ENCODE peak calls at places on chromosomes 12 and 14, in four cellular contexts. M is mesendoderm, E is H9, Z is H1. G is an unnamed sample.
A peak's percentile ranks its signal among the peaks of the same experiment; 100 is the strongest.

GRCh38 chr12:67354322-67354721 is 85.2 kb downstream of the CAND1 start:
- DNase-seq in Z (no peak), E (no peak), M (no peak), G (peak; percentile 15)

GRCh38 chr12:54018608-54018984 is 9.6 kb upstream of the HOXC6 start:
- DNase-seq in Z (no peak), M (no peak), E (no peak), G (no peak)

GRCh38 chr12:133080051-133080618 is 588 bp upstream of the ZNF140 start:
- DNase-seq in Z (peak; percentile 99), M (peak; percentile 100), E (peak; percentile 100), G (peak; percentile 99)

GRCh38 chr12:6758511-6758910 is 5.6 kb upstream of the MLF2 start:
- DNase-seq in Z (no peak), E (no peak), M (peak; percentile 39), G (no peak)

GRCh38 chr12:3218150-3218845 is 141.1 kb downstream of the TSPAN9 start:
- DNase-seq in E (no peak), M (no peak), Z (no peak), G (peak; percentile 78)

GRCh38 chr12:46944104-46944503 is 118.3 kb upstream of the SLC38A4 start:
- DNase-seq in Z (no peak), M (no peak), E (no peak), G (peak; percentile 82)

GRCh38 chr12:65779091-65779642 is 45.1 kb upstream of the HMGA2 start:
- DNase-seq in Z (no peak), E (no peak), M (peak; percentile 88), G (peak; percentile 61)

GRCh38 chr12:15152456-15152855 is 68.8 kb downstream of the RERG start:
- DNase-seq in E (no peak), M (no peak), Z (no peak), G (no peak)

GRCh38 chr14:105944632-105945610 is 418.5 kb downstream of the TMEM121 start:
- DNase-seq in Z (no peak), M (no peak), E (no peak), G (no peak)

GRCh38 chr12:57046947-57047890 is 2.7 kb downstream of the MYO1A start:
- DNase-seq in M (no peak), Z (no peak), E (no peak), G (no peak)

GRCh38 chr14:75147423-75148071 is 20.7 kb upstream of the NEK9 start:
- DNase-seq in M (peak; percentile 98), Z (no peak), E (peak; percentile 75), G (peak; percentile 72)

GRCh38 chr12:63149884-63150254 is 1.1 kb downstream of the AVPR1A start:
- DNase-seq in E (no peak), Z (no peak), M (no peak), G (no peak)

GRCh38 chr14:100532154-100532915 is 54.9 kb downstream of the BEGAIN start:
- DNase-seq in M (no peak), Z (no peak), E (peak; percentile 18), G (peak; percentile 13)

GRCh38 chr14:60561845-60562746 is 53.1 kb downstream of the SIX6 start:
- DNase-seq in Z (peak; percentile 53), M (peak; percentile 91), E (peak; percentile 83), G (peak; percentile 82)

GRCh38 chr12:80269953-80270552 is 170.7 kb downstream of the OTOGL start:
- DNase-seq in M (peak; percentile 54), E (no peak), Z (no peak), G (peak; percentile 60)

GRCh38 chr14:58129208-58129607 is 22.8 kb downstream of the ARMH4 start:
- DNase-seq in E (no peak), M (no peak), Z (no peak), G (no peak)

GRCh38 chr14:89534896-89535615 is 118.0 kb upstream of the FOXN3 start:
- DNase-seq in E (no peak), Z (no peak), M (no peak), G (peak; percentile 72)

GRCh38 chr14:61147898-61148549 is 133.1 kb downstream of the TMEM30B start:
- DNase-seq in M (no peak), Z (no peak), E (no peak), G (peak; percentile 100)

GRCh38 chr14:34301107-34301734 is 160.8 kb downstream of the SPTSSA start:
- DNase-seq in E (no peak), M (peak; percentile 66), Z (no peak), G (peak; percentile 12)

GRCh38 chr14:41393512-41393911 is 213.2 kb upstream of the LRFN5 start:
- DNase-seq in Z (no peak), E (no peak), M (no peak), G (no peak)

GRCh38 chr12:53229454-53229853 is 2.6 kb downstream of the RARG start:
- DNase-seq in E (peak; percentile 25), Z (no peak), M (no peak), G (no peak)

GRCh38 chr14:103016071-103016470 is 41.3 kb downstream of the CDC42BPB start:
- DNase-seq in E (peak; percentile 25), Z (no peak), M (no peak), G (no peak)

GRCh38 chr12:61072717-61073116 is 1187.5 kb upstream of the USP15 start:
- DNase-seq in Z (no peak), E (no peak), M (no peak), G (no peak)

GRCh38 chr12:124720019-124720686 is 143.5 kb downstream of the SCARB1 start:
- DNase-seq in M (no peak), Z (no peak), E (no peak), G (peak; percentile 82)

GRCh38 chr14:65330416-65330815 is 82.1 kb upstream of the FUT8 start:
- DNase-seq in E (no peak), Z (no peak), M (no peak), G (no peak)

GRCh38 chr14:51652168-51653095 is 722 bp downstream of the FRMD6 start:
- DNase-seq in E (peak; percentile 49), M (peak; percentile 50), Z (no peak), G (no peak)

GRCh38 chr14:68761391-68761790 is 31.5 kb downstream of the ZFP36L1 start:
- DNase-seq in M (no peak), E (no peak), Z (no peak), G (no peak)

GRCh38 chr12:11534064-11534463 is 115.4 kb upstream of the ETV6 start:
- DNase-seq in M (no peak), E (no peak), Z (no peak), G (no peak)

GRCh38 chr12:4580165-4580773 is 18.3 kb downstream of the DYRK4 start:
- DNase-seq in E (no peak), Z (no peak), M (no peak), G (no peak)

GRCh38 chr14:64507376-64508156 is 3.0 kb downstream of the ZBTB1 start:
- DNase-seq in Z (no peak), E (no peak), M (peak; percentile 32), G (peak; percentile 58)

GRCh38 chr14:92039073-92039719 is 663 bp downstream of the TRIP11 start:
- DNase-seq in M (peak; percentile 98), E (peak; percentile 95), Z (peak; percentile 83), G (peak; percentile 70)

GRCh38 chr14:74938873-74939495 is 15.9 kb upstream of the RPS6KL1 start:
- DNase-seq in M (no peak), E (no peak), Z (no peak), G (no peak)

GRCh38 chr14:80805136-80805535 is 136.4 kb downstream of the CEP128 start:
- DNase-seq in M (no peak), Z (no peak), E (no peak), G (peak; percentile 83)

GRCh38 chr12:60630796-60631195 is 1035.0 kb downstream of the SLC16A7 start:
- DNase-seq in M (no peak), Z (no peak), E (no peak), G (no peak)

GRCh38 chr14:94839346-94839745 is 69.4 kb upstream of the GSC start:
- DNase-seq in Z (no peak), E (no peak), M (no peak), G (no peak)
- H3K23ac ChIP-seq in Z (no peak overlapping the region), E (no peak overlapping the region), M (no peak overlapping the region), G (no peak overlapping the region)

GRCh38 chr12:1620093-1620492 is 8.9 kb upstream of the WNT5B start:
- DNase-seq in E (no peak), M (no peak), Z (no peak), G (no peak)

GRCh38 chr12:1619599-1619998 is 9.4 kb upstream of the WNT5B start:
- DNase-seq in E (no peak), Z (no peak), M (no peak), G (no peak)

GRCh38 chr12:1616233-1617066 is 12.6 kb upstream of the WNT5B start:
- DNase-seq in E (no peak), M (no peak), Z (no peak), G (no peak)

GRCh38 chr12:1614360-1614759 is 14.7 kb upstream of the WNT5B start:
- DNase-seq in E (no peak), Z (no peak), M (no peak), G (no peak)

DNA sequence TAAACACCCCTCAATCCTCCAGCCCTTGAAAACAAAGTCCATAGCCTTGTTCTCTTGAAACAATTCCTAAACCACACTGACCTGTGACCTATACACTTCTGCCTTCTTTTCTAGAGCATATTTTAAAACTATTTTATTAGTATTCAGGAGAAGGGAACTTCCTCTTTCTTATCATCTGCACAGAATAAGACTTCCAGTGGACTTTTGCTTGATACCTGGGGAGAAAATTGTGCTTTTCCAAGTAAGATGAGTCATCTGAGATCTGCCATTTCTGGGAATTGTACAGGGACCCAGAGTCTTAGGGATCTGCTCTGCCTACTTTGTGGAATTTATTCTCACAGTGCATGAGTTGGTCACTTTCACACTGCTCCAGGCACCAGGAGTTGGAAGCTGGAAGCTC is 10.5 kb upstream of the WNT5B start:
- DNase-seq in E (no peak), M (no peak), Z (no peak), G (peak; percentile 26)
- H3K56ac ChIP-seq in E (no peak overlapping the region), M (no peak overlapping the region), Z (no peak overlapping the region), G (no peak overlapping the region)

DNA sequence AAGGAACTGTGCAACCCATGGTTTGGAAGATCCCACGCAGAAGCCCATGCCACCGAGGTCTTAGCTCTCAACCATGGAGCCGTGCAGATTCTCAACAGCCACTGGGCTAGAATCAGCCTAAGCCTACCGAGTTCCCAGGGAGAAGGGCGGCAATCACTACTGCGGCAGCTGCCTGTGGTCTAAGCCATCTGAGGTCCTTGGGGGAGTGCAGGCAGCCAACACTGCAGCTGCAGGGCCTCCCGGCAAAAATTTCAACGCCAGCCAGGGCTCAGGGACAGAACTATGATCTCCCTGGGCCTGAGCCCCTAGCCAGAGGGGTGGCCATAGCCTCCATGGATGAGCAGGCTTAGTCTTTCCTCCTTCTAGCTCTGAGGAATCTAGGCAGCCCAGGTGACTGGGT is 156.8 kb upstream of the CLEC14A start:
- DNase-seq in Z (no peak), M (no peak), E (no peak), G (no peak)
- H3K23ac ChIP-seq in Z (no peak overlapping the region), M (no peak overlapping the region), E (no peak overlapping the region), G (no peak overlapping the region)

DNA sequence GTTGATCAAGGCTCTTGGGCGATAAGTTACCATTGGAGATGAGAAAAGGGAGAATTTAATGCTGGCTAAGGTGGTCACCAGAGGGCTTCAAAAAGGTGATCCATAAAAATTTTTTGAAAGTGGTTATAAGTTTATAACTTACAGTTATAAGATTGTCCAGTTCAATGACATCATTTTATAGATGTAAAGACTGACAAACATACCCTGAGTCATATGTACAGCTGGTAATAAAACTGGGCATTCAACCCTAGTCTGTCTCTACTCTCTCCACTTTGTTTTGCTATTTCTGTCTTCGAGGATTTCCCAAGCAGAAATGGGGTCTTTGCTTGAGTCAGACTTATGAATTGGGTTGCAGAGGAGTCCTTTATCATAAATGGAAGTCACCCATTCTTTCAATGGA is 454.0 kb downstream of the SOX5 start:
- DNase-seq in M (no peak), E (no peak), Z (no peak), G (no peak)
- H3K56ac ChIP-seq in M (no peak overlapping the region), E (no peak overlapping the region), Z (no peak overlapping the region), G (no peak overlapping the region)